ENCODE peak calls at places on chromosomes 13 and 19, in six cellular contexts. H, N, X, I, V and A are unnamed samples.

GRCh38 chr19:17285415-17286135 is 3.9 kb downstream of the ANKLE1 start:
- DNase-seq in H (no peak), N (no peak), X (no peak), I (no peak), V (no peak), A (no peak)

GRCh38 chr19:39430675-39431593 is 4.8 kb downstream of the RPS16 start:
- DNase-seq in H (no peak), N (no peak), X (no peak), I (peak), V (peak), A (no peak)

GRCh38 chr13:46389985-46390384 is 2.9 kb upstream of the RUBCNL start:
- DNase-seq in H (no peak), N (no peak), X (no peak), I (no peak), V (no peak), A (no peak)

GRCh38 chr13:99002191-99002710 is 24.4 kb upstream of the DOCK9 start:
- DNase-seq in H (no peak), N (no peak), X (no peak), I (no peak), V (no peak), A (no peak)

GRCh38 chr13:43405457-43405856 is 381.3 kb downstream of the ENOX1 start:
- DNase-seq in H (no peak), N (no peak), X (no peak), I (peak), V (no peak), A (no peak)

GRCh38 chr19:51219307-51219706 is 5.6 kb upstream of the CD33 start:
- DNase-seq in H (no peak), N (no peak), X (no peak), I (no peak), V (no peak), A (no peak)

GRCh38 chr13:74329978-74330377 is 195.8 kb upstream of the KLF12 start:
- DNase-seq in H (no peak), N (no peak), X (no peak), I (no peak), V (no peak), A (no peak)

GRCh38 chr19:42330521-42330835 is 5.0 kb downstream of the MEGF8 start:
- DNase-seq in H (no peak), N (no peak), X (no peak), I (no peak), V (no peak), A (no peak)

GRCh38 chr19:23554548-23554947 is 132.5 kb downstream of the ZNF675 start:
- DNase-seq in H (no peak), N (no peak), X (no peak), I (peak), V (no peak), A (no peak)

GRCh38 chr13:42041017-42041683 is 7.3 kb upstream of the DGKH start:
- DNase-seq in H (peak), N (peak), X (no peak), I (peak), V (peak), A (peak)

GRCh38 chr19:56142087-56142787 is 1.1 kb downstream of the ZNF444 start:
- DNase-seq in H (peak), N (no peak), X (no peak), I (no peak), V (no peak), A (no peak)

GRCh38 chr19:5354403-5354802 is 13.8 kb upstream of the PTPRS start:
- DNase-seq in H (no peak), N (peak), X (no peak), I (peak), V (no peak), A (peak)
- TF ChIP-seq CTCF in H (no peak), N (peak), X (no peak), I (peak), V (no peak), A (peak)

DNA sequence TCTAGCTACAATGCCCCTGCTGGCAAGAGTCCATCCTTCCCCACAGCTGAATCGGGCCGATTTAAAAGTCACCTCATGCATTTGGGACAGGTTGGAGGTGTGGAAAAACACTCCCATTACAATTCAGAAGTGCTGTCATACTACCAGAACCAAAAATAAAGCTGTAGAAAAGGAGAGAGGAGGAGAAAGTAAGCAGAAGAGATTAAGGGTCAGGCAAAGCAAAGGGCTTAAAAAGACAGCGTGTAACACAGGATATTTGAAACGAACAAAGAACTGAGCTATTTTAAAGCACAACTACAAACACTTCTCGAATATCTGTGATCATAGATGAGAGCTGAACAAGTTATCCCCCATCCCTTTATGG is 90.4 kb downstream of the FGF14 start:
- DNase-seq in H (no peak), N (no peak), X (no peak), I (no peak), V (no peak), A (no peak)
- TF ChIP-seq CTCF in H (no peak), N (no peak), X (no peak), I (no peak), V (no peak), A (no peak)

GRCh38 chr19:34041922-34042521 is 130.3 kb upstream of the LSM14A start:
- DNase-seq in H (peak), N (peak), X (peak), I (peak), V (peak), A (peak)
- TF ChIP-seq CTCF in H (peak), N (peak), X (peak), I (peak), V (peak), A (peak)

GRCh38 chr19:10474962-10475451 is 28.1 kb downstream of the KEAP1 start:
- DNase-seq in H (no peak), N (no peak), X (no peak), I (no peak), V (no peak), A (no peak)

GRCh38 chr19:10473192-10473591 is 30.0 kb downstream of the KEAP1 start:
- DNase-seq in H (no peak), N (no peak), X (no peak), I (no peak), V (no peak), A (no peak)

GRCh38 chr19:10478476-10478875 is 24.7 kb downstream of the KEAP1 start:
- DNase-seq in H (no peak), N (no peak), X (no peak), I (no peak), V (no peak), A (no peak)

GRCh38 chr19:10478903-10479384 is 24.2 kb downstream of the KEAP1 start:
- DNase-seq in H (peak), N (peak), X (peak), I (peak), V (peak), A (peak)
- TF ChIP-seq CTCF in H (peak), N (peak), X (peak), I (peak), V (peak), A (peak)

GRCh38 chr13:101454767-101455166 is 2.3 kb downstream of the ITGBL1 start:
- DNase-seq in H (no peak), N (no peak), X (no peak), I (no peak), V (no peak), A (no peak)

GRCh38 chr13:101455863-101456262 is 3.4 kb downstream of the ITGBL1 start:
- DNase-seq in H (no peak), N (no peak), X (no peak), I (peak), V (no peak), A (no peak)

GRCh38 chr13:101451641-101452040 is 834 bp upstream of the ITGBL1 start:
- DNase-seq in H (no peak), N (no peak), X (no peak), I (no peak), V (no peak), A (no peak)

GRCh38 chr13:101452519-101453485 is at the start of gene ITGBL1:
- DNase-seq in H (peak), N (no peak), X (peak), I (no peak), V (no peak), A (no peak)

DNA sequence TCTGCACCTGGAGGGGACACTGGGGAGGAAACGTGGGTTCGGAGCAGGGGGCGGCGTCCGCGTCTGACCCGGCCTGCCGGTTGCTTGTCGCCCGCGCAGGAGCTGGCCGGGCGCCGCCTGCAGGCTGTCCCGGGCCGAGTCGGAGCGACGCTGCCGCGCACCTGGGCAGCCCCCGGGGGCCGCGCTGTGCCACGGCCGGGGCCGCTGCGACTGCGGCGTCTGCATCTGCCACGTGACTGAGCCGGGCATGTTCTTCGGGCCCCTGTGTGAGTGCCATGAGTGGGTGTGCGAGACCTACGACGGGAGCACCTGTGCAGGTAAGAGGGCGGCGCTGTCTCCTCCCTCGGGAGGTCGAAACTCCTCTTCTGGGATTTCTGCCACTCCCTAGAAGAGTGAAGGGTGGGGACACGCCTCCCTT is 1.3 kb downstream of the ITGBL1 start:
- DNase-seq in H (peak), N (peak), X (no peak), I (no peak), V (no peak), A (peak)
- TF ChIP-seq CTCF in H (peak), N (no peak), X (peak), I (no peak), V (no peak), A (no peak)

GRCh38 chr13:88978607-88979006 is 1307.4 kb downstream of the SLITRK5 start:
- DNase-seq in H (no peak), N (no peak), X (no peak), I (no peak), V (no peak), A (no peak)

GRCh38 chr13:88979465-88980180 is 1308.5 kb downstream of the SLITRK5 start:
- DNase-seq in H (no peak), N (no peak), X (no peak), I (peak), V (peak), A (no peak)
- TF ChIP-seq CTCF in H (no peak), N (no peak), X (no peak), I (peak), V (no peak), A (no peak)

GRCh38 chr19:52742516-52742915 is 7.7 kb upstream of the ZNF611 start:
- DNase-seq in H (no peak), N (no peak), X (no peak), I (no peak), V (no peak), A (no peak)

GRCh38 chr19:52749780-52750179 is 14.9 kb upstream of the ZNF611 start:
- DNase-seq in H (no peak), N (no peak), X (no peak), I (no peak), V (no peak), A (no peak)

DNA sequence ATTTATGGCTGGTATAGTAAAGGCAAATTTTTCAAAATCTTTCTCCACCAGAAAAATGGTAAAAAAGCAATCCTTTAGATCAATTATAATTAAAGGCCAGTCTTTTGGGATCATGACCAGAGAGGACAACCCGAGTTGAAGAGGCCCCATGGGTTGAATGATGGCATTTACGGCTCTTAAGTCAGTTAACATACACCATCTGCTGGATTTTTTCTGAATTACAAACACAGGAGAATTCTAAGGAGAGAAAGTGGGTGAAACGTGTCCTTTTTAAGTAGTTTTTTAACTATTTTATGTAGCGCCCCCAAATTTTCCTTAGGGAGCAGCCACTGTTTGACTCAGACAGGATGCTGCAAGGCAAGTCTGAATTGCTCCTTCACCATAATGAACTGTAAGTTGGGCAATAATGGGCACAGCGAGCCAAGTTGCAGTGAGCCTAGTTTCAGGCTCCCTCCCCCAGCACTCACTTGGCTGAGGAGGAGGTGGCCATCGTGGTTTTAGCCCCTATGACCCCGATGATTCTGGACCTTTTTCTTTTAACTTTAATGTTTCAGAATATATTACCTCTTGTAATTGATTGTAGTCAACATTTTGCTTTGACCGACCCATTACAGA is 13.6 kb upstream of the ZNF611 start:
- DNase-seq in H (no peak), N (no peak), X (no peak), I (peak), V (no peak), A (peak)
- TF ChIP-seq CTCF in H (no peak), N (peak), X (peak), I (peak), V (peak), A (peak)

GRCh38 chr19:15195381-15195964 is 5.3 kb downstream of the NOTCH3 start:
- DNase-seq in H (peak), N (peak), X (no peak), I (peak), V (no peak), A (peak)
- TF ChIP-seq CTCF in H (no peak), N (no peak), X (no peak), I (no peak), V (no peak), A (no peak)